ENCODE peak calls at places on chromosomes 6 and 20, in seven cellular contexts. H is mesendoderm, Z is IMR-90, B is neuronal stem cell, E is mesenchymal stem cell, A is H1, X is trophoblast cell. P is an unnamed sample.

GRCh38 chr6:24126586-24127192 is 674 bp downstream of the NRSN1 start:
- DNase-seq in B (peak; percentile 90), E (peak; percentile 67), A (peak; percentile 75), X (peak; percentile 86), H (peak; percentile 91), Z (peak; percentile 22), P (peak; percentile 73)

GRCh38 chr20:45469336-45470261 is at the start of gene WFDC2:
- DNase-seq in A (peak; percentile 78), B (no peak), E (no peak), X (no peak), Z (no peak), H (peak; percentile 67), P (peak; percentile 78)

GRCh38 chr6:148999921-149000589 is 253.2 kb downstream of the UST start:
- DNase-seq in X (no peak), B (no peak), E (peak; percentile 93), H (no peak), Z (peak; percentile 87), A (peak; percentile 7), P (no peak)

GRCh38 chr6:134314236-134314821 is 3.6 kb downstream of the SGK1 start:
- DNase-seq in E (no peak), X (no peak), A (no peak), H (no peak), B (no peak), Z (no peak), P (no peak)

GRCh38 chr6:30881987-30882763 is 2.1 kb upstream of the DDR1 start:
- DNase-seq in H (peak; percentile 78), A (no peak), E (peak; percentile 64), X (no peak), B (peak; percentile 47), Z (peak; percentile 77), P (peak; percentile 55)

GRCh38 chr6:47626782-47627181 is 71.6 kb upstream of the ADGRF4 start:
- DNase-seq in Z (no peak), E (no peak), B (no peak), X (no peak), A (no peak), H (no peak), P (no peak)

GRCh38 chr20:4167261-4168004 is 152.1 kb upstream of the RNF24 start:
- DNase-seq in H (no peak), A (peak; percentile 60), E (no peak), X (no peak), Z (no peak), B (no peak), P (peak; percentile 66)

GRCh38 chr6:2158596-2159271 is 86.7 kb downstream of the GMDS start:
- DNase-seq in X (peak; percentile 81), H (peak; percentile 95), E (peak; percentile 18), A (peak; percentile 78), B (peak; percentile 56), Z (peak; percentile 12), P (peak; percentile 86)

GRCh38 chr20:60254901-60255411 is 296.7 kb downstream of the CDH26 start:
- DNase-seq in X (no peak), H (no peak), A (no peak), B (no peak), Z (peak; percentile 73), E (no peak), P (no peak)

GRCh38 chr6:147872002-147872401 is 363.5 kb downstream of the SAMD5 start:
- DNase-seq in H (no peak), Z (no peak), A (no peak), B (no peak), X (no peak), E (no peak), P (no peak)

GRCh38 chr6:85353012-85353411 is 96.9 kb upstream of the NT5E start:
- DNase-seq in E (no peak), H (no peak), Z (no peak), X (no peak), B (no peak), A (no peak), P (no peak)

GRCh38 chr6:140445474-140446004 is 1071.1 kb upstream of the CITED2 start:
- DNase-seq in B (no peak), H (peak; percentile 57), X (peak; percentile 16), E (no peak), Z (peak; percentile 53), A (no peak), P (no peak)

DNA sequence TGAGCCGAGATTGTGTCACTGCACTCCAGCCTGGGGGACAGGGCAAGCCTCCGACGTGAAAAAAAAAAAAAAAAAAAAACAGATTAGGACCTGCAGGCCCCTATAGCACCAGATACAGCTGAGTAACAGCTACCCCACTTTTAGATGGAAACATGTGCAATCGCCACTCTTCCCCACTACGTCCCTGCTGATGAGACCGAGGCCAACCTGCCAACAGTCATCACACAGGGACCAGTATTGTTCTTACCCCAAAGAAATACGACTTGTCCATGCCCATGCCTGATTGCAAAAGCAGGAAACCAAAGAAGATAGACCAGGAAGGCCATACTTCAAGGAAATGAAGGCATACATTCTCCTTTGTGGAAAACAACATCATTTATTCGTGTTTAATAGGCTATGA is 45.8 kb downstream of the ZMYND8 start:
- DNase-seq in E (no peak), H (no peak), A (no peak), X (no peak), Z (no peak), B (no peak), P (no peak)
- H2BK5ac ChIP-seq in E (no peak overlapping the region), H (no peak overlapping the region), A (peak overlapping the region; percentile 81), X (peak overlapping the region; percentile 36), Z (peak overlapping the region; percentile 25), B (no peak overlapping the region), P (no peak overlapping the region)

GRCh38 chr6:155389130-155389529 is 66.5 kb downstream of the NOX3 start:
- DNase-seq in A (no peak), H (no peak), E (no peak), X (no peak), Z (peak; percentile 43), B (no peak), P (no peak)
- H3K79me1 ChIP-seq in A (no peaks in the 10 kb centered on the region), H (no peaks in the 10 kb centered on the region), E (no peaks in the 10 kb centered on the region), X (no peaks in the 10 kb centered on the region), Z (no peaks in the 10 kb centered on the region), B (no peaks in the 10 kb centered on the region), P (no peaks in the 10 kb centered on the region)

GRCh38 chr6:14559754-14560527 is 442.4 kb downstream of the CD83 start:
- DNase-seq in E (no peak), X (no peak), A (no peak), B (no peak), Z (peak; percentile 27), H (no peak), P (no peak)
- H2BK5ac ChIP-seq in E (no peak overlapping the region), X (no peak overlapping the region), A (no peak overlapping the region), B (no peak overlapping the region), Z (no peak overlapping the region), H (no peak overlapping the region), P (no peak overlapping the region)

GRCh38 chr6:14713966-14714631 is 531.8 kb upstream of the JARID2 start:
- DNase-seq in A (no peak), X (no peak), H (no peak), Z (no peak), B (no peak), E (no peak), P (no peak)

GRCh38 chr6:14711056-14711703 is 534.7 kb upstream of the JARID2 start:
- DNase-seq in Z (peak; percentile 98), E (peak; percentile 86), A (no peak), H (peak; percentile 69), X (peak; percentile 86), B (no peak), P (peak; percentile 66)

GRCh38 chr6:14713561-14713960 is 532.3 kb upstream of the JARID2 start:
- DNase-seq in H (no peak), B (no peak), X (peak; percentile 90), E (no peak), A (no peak), Z (no peak), P (no peak)

GRCh38 chr6:14711704-14712397 is 534.0 kb upstream of the JARID2 start:
- DNase-seq in Z (no peak), X (peak; percentile 89), B (no peak), H (no peak), E (no peak), A (no peak), P (no peak)

DNA sequence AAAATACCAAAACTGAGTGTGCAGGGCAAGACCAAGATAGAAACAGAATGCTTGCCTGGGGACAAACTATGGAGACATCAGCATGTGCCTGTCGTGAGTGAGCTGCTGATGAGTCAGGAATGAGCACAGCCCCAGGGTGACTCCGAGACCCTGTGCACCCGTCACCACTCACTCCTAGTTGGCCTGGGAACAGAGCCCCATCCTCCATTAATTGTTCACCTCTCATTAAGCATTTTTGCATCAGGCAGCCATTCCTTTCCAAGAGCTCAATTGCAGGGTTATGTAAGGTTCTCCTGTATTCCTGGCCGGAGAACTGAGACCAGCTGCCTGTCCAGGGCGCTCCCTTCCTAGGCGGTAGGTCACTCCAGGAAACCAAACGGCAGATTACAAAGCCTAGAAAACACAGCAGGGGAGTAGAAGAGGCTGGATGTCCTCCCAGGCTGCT is 532.8 kb upstream of the JARID2 start:
- DNase-seq in A (no peak), E (peak; percentile 93), Z (peak; percentile 91), H (no peak), X (peak; percentile 99), B (no peak), P (no peak)
- H3K79me1 ChIP-seq in A (no peaks in the 10 kb centered on the region), E (no peaks in the 10 kb centered on the region), Z (no peaks in the 10 kb centered on the region), H (no peaks in the 10 kb centered on the region), X (peaks cover 6% of the 10 kb centered on the region), B (no peaks in the 10 kb centered on the region), P (no peaks in the 10 kb centered on the region)